ENCODE peak calls at places on chromosomes 11 and 22, in nine cellular contexts. O, T, H, S, B, I, G, L and D are unnamed samples.

GRCh38 chr11:126146454-126147192 is 64.8 kb downstream of the RPUSD4 start:
- DNase-seq in S (no peak), B (no peak), H (no peak), O (no peak), I (no peak), G (no peak), T (no peak), L (no peak), D (no peak)

GRCh38 chr11:130649749-130650275 is 201.4 kb downstream of the ADAMTS15 start:
- DNase-seq in O (no peak), T (no peak), G (no peak), S (no peak), H (no peak), I (no peak), B (no peak), L (no peak), D (no peak)

GRCh38 chr11:82865841-82866240 is 34.4 kb downstream of the PRCP start:
- DNase-seq in H (no peak), L (no peak), S (no peak), G (no peak), B (no peak), I (no peak), T (peak), O (no peak), D (no peak)

GRCh38 chr22:20117656-20118571 is 888 bp upstream of the TRMT2A start:
- DNase-seq in H (no peak), L (peak), B (peak), I (no peak), O (peak), G (no peak), T (peak), S (peak), D (peak)

GRCh38 chr11:32630844-32631243 is 47.2 kb downstream of the EIF3M start:
- DNase-seq in L (no peak), S (no peak), H (no peak), T (no peak), G (no peak), O (no peak), B (no peak), I (no peak), D (no peak)

GRCh38 chr11:107857550-107858216 is 904 bp downstream of the SLC35F2 start:
- DNase-seq in G (no peak), O (no peak), H (no peak), B (no peak), S (no peak), L (no peak), T (peak), I (peak), D (peak)

GRCh38 chr11:96049426-96049825 is 125.5 kb upstream of the MTMR2 start:
- DNase-seq in H (no peak), B (no peak), G (no peak), O (peak), I (no peak), S (no peak), T (peak), L (no peak), D (no peak)

GRCh38 chr11:105144887-105145286 is 5.3 kb upstream of the CARD18 start:
- DNase-seq in S (no peak), B (no peak), O (peak), I (no peak), G (no peak), L (no peak), T (no peak), H (no peak), D (no peak)

GRCh38 chr11:65316311-65316978 is 1.8 kb downstream of the CDC42EP2 start:
- DNase-seq in B (no peak), T (peak), I (no peak), S (peak), O (peak), L (peak), G (peak), H (no peak), D (no peak)

GRCh38 chr11:57167125-57167839 is 14.5 kb upstream of the LRRC55 start:
- DNase-seq in H (no peak), B (no peak), S (no peak), T (no peak), O (no peak), L (no peak), G (no peak), I (no peak), D (no peak)

GRCh38 chr11:16920559-16920958 is 93.7 kb downstream of the PLEKHA7 start:
- DNase-seq in G (no peak), O (no peak), I (no peak), S (no peak), H (no peak), T (no peak), L (no peak), B (no peak), D (no peak)

GRCh38 chr11:28105869-28106268 is 2.1 kb downstream of the KIF18A start:
- DNase-seq in T (no peak), B (no peak), H (no peak), I (no peak), G (no peak), L (no peak), O (no peak), S (no peak), D (peak)

GRCh38 chr22:50260801-50261614 is 475 bp downstream of the MAPK12 start:
- DNase-seq in S (peak), I (peak), T (peak), B (peak), L (no peak), H (no peak), G (no peak), O (peak), D (no peak)

GRCh38 chr22:39360674-39361413 is 11.1 kb downstream of the SYNGR1 start:
- DNase-seq in I (no peak), S (no peak), L (no peak), G (no peak), H (no peak), T (no peak), B (no peak), O (no peak), D (no peak)

GRCh38 chr11:59680287-59681154 is 11.7 kb upstream of the PATL1 start:
- DNase-seq in O (peak), S (peak), T (peak), L (peak), B (peak), G (peak), H (peak), I (no peak), D (peak)

GRCh38 chr22:44396021-44396726 is 83.4 kb upstream of the SHISAL1 start:
- DNase-seq in L (no peak), S (no peak), G (no peak), O (no peak), T (no peak), I (no peak), H (no peak), B (peak), D (no peak)

GRCh38 chr11:63802637-63803414 is 10.4 kb upstream of the SPINDOC start:
- DNase-seq in S (no peak), G (no peak), T (peak), L (no peak), B (no peak), I (no peak), H (no peak), O (peak), D (no peak)

GRCh38 chr22:25402501-25403283 is 161.8 kb upstream of the GRK3 start:
- DNase-seq in S (no peak), O (peak), G (peak), B (peak), L (peak), T (no peak), I (no peak), H (no peak), D (peak)

GRCh38 chr11:93498099-93499040 is 44.8 kb downstream of the SMCO4 start:
- DNase-seq in B (no peak), T (peak), L (no peak), S (no peak), O (peak), G (no peak), H (no peak), I (no peak), D (no peak)

GRCh38 chr11:133836076-133836548 is 9.2 kb downstream of the SPATA19 start:
- DNase-seq in G (no peak), I (no peak), B (no peak), T (no peak), H (no peak), S (no peak), L (no peak), O (no peak), D (no peak)

GRCh38 chr11:7367803-7368202 is 116.1 kb downstream of the SYT9 start:
- DNase-seq in G (no peak), T (no peak), I (no peak), S (no peak), H (no peak), L (no peak), O (no peak), B (no peak), D (no peak)

GRCh38 chr22:49541451-49542230 is 286.0 kb downstream of the BRD1 start:
- DNase-seq in S (no peak), I (no peak), G (no peak), L (no peak), O (no peak), B (peak), H (no peak), T (no peak), D (no peak)

GRCh38 chr11:82903843-82904586 is 2.5 kb downstream of the DDIAS start:
- DNase-seq in B (no peak), H (no peak), L (no peak), I (no peak), O (no peak), T (no peak), S (no peak), G (no peak), D (no peak)

GRCh38 chr11:6468712-6469495 is 4.8 kb downstream of the TRIM3 start:
- DNase-seq in T (peak), S (peak), H (no peak), O (peak), I (peak), L (peak), B (peak), G (peak), D (peak)

GRCh38 chr11:125378083-125378482 is 118.0 kb downstream of the FEZ1 start:
- DNase-seq in O (no peak), S (no peak), L (no peak), I (no peak), H (no peak), G (no peak), T (no peak), B (peak), D (no peak)

GRCh38 chr22:28810839-28811491 is 10.6 kb upstream of the XBP1 start:
- DNase-seq in I (peak), O (peak), B (no peak), G (no peak), S (no peak), T (no peak), H (no peak), L (peak), D (no peak)

GRCh38 chr11:2391663-2391975 is 8.9 kb upstream of the TSSC4 start:
- DNase-seq in T (no peak), H (no peak), I (no peak), G (no peak), L (no peak), S (no peak), B (no peak), O (no peak), D (no peak)

GRCh38 chr11:60498853-60499252 is 6.3 kb downstream of the MS4A12 start:
- DNase-seq in I (peak), S (no peak), B (no peak), T (no peak), H (no peak), O (no peak), L (no peak), G (no peak), D (no peak)

GRCh38 chr22:22684605-22685561 is 40.5 kb downstream of the GGTLC2 start:
- DNase-seq in B (peak), I (peak), H (no peak), G (no peak), T (peak), S (peak), L (no peak), O (peak), D (peak)

GRCh38 chr11:46675288-46675851 is 25.0 kb downstream of the ARHGAP1 start:
- DNase-seq in T (no peak), G (no peak), S (peak), L (peak), H (no peak), I (no peak), O (peak), B (peak), D (no peak)

GRCh38 chr11:46677169-46677568 is 23.2 kb downstream of the ARHGAP1 start:
- DNase-seq in G (no peak), O (no peak), I (no peak), H (no peak), B (peak), L (no peak), S (no peak), T (no peak), D (no peak)

GRCh38 chr11:46674463-46675287 is 25.7 kb downstream of the ARHGAP1 start:
- DNase-seq in B (peak), S (peak), H (no peak), L (no peak), O (peak), I (no peak), G (no peak), T (no peak), D (no peak)

GRCh38 chr11:46676436-46677158 is 23.8 kb downstream of the ARHGAP1 start:
- DNase-seq in I (no peak), S (no peak), T (no peak), O (no peak), B (peak), H (no peak), G (no peak), L (no peak), D (no peak)

DNA sequence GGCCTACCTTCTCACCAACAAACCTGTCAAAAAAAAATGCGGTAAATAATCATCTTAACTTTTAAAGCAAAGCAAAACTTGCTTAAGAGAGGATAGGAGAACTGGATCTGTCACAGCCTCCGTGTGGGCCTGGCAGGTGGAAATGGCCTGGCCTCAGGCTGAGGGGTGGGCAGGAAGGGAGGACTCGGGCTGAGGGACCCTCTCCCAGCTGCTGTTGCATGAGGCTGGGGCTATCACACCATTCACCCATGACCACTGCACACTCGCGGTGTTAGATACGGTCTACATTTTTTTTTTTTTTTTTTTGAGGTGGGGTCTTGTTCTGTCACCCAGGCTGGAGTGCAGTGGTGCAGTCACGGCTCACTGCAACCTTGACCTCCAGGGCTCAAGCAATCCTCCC is 24.5 kb downstream of the ARHGAP1 start:
- DNase-seq in H (no peak), O (no peak), I (no peak), B (peak), T (no peak), L (no peak), S (no peak), G (no peak), D (no peak)
- H3K27ac ChIP-seq in H (no peak), O (peak), I (peak), B (peak), T (no peak), L (peak), S (peak), G (peak), D (no peak)

GRCh38 chr11:10518891-10519290 is 22.1 kb downstream of the RNF141 start:
- DNase-seq in T (no peak), G (no peak), B (no peak), H (no peak), S (no peak), I (no peak), L (no peak), O (no peak), D (no peak)

GRCh38 chr11:10520562-10520961 is 20.4 kb downstream of the RNF141 start:
- DNase-seq in L (no peak), H (no peak), T (no peak), B (no peak), O (no peak), I (no peak), S (no peak), G (no peak), D (no peak)

GRCh38 chr11:10515418-10515817 is 25.6 kb downstream of the RNF141 start:
- DNase-seq in L (no peak), T (no peak), H (no peak), G (no peak), B (no peak), O (no peak), S (no peak), I (no peak), D (no peak)

GRCh38 chr11:10519630-10520029 is 21.4 kb downstream of the RNF141 start:
- DNase-seq in B (no peak), L (no peak), O (no peak), G (no peak), T (no peak), S (no peak), I (no peak), H (no peak), D (no peak)

GRCh38 chr11:10518123-10518522 is 22.9 kb downstream of the RNF141 start:
- DNase-seq in O (no peak), G (no peak), H (no peak), T (no peak), L (no peak), B (no peak), I (no peak), S (no peak), D (no peak)
- H3K27ac ChIP-seq in O (no peak), G (no peak), H (no peak), T (no peak), L (no peak), B (no peak), I (peak), S (no peak), D (no peak)

DNA sequence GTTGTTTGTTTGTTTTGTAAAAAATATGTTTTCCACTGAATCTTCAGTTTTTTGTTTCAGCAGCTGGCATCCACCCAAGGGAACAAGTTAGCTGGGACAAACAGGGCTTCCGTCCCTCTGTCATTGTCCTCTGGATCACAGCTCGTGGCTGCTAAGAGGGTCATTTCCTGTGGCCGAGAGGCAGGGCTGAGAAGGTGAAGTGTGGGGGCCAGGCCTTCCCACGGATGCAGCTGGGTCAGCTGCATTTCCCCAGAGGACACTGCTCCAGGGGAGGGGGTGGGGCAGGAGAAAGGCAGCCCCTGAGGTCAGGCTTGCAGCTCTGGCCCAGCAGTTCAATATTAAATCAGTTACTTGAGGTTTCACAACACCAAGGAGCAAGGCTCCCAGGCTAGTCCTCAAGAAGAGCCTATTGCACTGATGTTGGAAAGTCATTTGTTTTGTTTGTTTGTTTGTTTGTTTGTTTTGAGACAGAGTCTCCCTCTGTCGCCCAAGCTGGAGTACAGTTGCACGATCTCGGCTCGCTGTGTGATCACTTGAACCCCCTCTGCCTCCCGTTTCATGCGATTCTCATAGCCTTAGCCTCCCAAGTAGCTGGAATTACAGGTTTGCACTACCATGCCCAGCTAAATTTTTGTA is 34.4 kb upstream of the SMTN start:
- DNase-seq in T (no peak), H (no peak), S (no peak), I (no peak), L (peak), G (peak), B (no peak), O (peak), D (no peak)
- H3K27ac ChIP-seq in T (no peak), H (no peak), S (peak), I (peak), L (peak), G (peak), B (no peak), O (peak), D (peak)

DNA sequence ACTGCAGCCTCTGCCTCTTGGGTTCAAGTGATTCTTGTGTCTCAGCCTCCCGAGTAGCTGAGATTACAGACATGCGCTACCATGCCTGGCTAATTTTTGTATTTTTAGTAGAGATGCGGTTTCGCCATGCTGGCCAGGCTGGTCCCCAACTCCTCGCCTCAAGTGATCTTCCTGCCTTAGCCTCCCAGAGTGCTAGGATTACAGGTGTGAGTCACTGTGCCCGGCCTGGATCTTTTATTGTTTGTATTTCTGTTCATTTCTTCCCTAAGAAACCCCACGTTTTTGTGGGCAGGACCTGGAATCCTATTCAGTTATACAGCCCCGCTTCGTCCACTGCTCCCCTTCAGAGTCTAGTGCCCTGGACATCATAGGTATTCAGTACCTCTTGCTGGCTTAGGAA is 28.7 kb downstream of the ZBTB16 start:
- DNase-seq in T (no peak), I (no peak), H (no peak), G (no peak), S (no peak), O (no peak), B (peak), L (no peak), D (no peak)
- H3K27ac ChIP-seq in T (no peak), I (peak), H (no peak), G (no peak), S (peak), O (no peak), B (no peak), L (no peak), D (no peak)

DNA sequence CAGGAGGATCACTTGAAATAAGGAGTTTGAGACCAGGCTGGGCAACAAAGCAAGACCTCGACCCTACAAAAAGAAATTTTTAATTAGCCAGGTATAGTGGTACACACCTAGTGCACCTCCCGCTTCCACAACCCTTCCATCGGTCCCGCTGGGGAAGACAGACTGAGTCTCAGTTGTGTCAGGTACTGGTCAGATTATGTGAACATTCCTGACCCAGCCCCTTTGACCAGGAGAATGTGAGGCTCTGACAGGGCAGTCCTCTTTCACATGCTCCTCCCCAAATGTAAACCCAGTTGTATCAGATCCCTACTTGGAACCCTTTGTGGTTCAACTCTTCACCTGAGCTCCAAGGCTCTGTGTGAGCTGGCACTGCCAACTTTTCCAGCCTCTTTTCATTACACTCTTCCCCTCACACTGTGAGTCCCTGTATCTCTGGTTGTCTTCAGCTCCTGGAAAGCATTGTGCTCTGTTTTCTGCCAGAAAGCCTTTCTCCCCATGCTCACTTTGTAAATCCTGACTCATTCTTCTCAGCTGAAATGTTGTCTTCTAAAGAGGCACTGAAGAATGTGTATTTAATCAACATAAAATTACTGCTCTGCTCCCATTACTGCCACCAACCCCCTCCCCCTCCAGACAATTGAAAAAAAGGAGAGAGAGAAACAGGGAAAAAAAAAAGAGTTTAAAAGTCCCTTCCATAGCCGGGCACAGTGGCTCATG is 2.1 kb upstream of the TTLL12 start:
- DNase-seq in I (no peak), B (no peak), G (no peak), L (no peak), O (no peak), T (no peak), S (no peak), H (no peak), D (no peak)
- H3K27ac ChIP-seq in I (no peak), B (no peak), G (no peak), L (no peak), O (no peak), T (no peak), S (no peak), H (no peak), D (peak)

GRCh38 chr11:35617687-35618496 is at the start of gene FJX1:
- DNase-seq in T (peak), L (peak), I (peak), O (peak), B (peak), G (peak), H (no peak), S (peak), D (peak)

GRCh38 chr11:35619030-35619753 is 932 bp downstream of the FJX1 start:
- DNase-seq in L (no peak), B (peak), G (no peak), S (peak), O (peak), T (peak), H (no peak), I (peak), D (peak)

GRCh38 chr11:35615911-35616900 is 2.1 kb upstream of the FJX1 start:
- DNase-seq in L (peak), H (no peak), O (peak), I (peak), B (no peak), T (peak), S (peak), G (no peak), D (peak)

GRCh38 chr11:35618497-35619029 is 303 bp downstream of the FJX1 start:
- DNase-seq in L (peak), S (peak), B (peak), O (peak), G (peak), H (no peak), T (no peak), I (no peak), D (peak)

GRCh38 chr11:35617316-35617686 is 959 bp upstream of the FJX1 start:
- DNase-seq in G (no peak), I (no peak), H (no peak), S (no peak), L (no peak), O (no peak), T (no peak), B (no peak), D (no peak)
- H3K27ac ChIP-seq in G (peak), I (peak), H (no peak), S (peak), L (peak), O (no peak), T (peak), B (no peak), D (peak)